ENCODE peak calls at places on chromosome 12, in ten cellular contexts. One of them, this sample, is unnamed.
A peak's percentile ranks its signal among the peaks of the same experiment; 100 is the strongest.

GRCh38 chr12:31232361-31232965 is 93.5 kb downstream of the SINHCAF start:
- DNase-seq in activated naive CD8-positive, alpha-beta T cell treated with anti-CD3 and anti-CD28 coated beads, Interleukin-2, amount 50 U/mL, for 24 hours: no peak
- DNase-seq in stomach: no peak
- DNase-seq in nephron progenitor cell: no peak
- DNase-seq in HEK293T: no peak
- DNase-seq in fibroblast of mammary gland: no peak
- DNase-seq in stimulated activated CD4-positive, alpha-beta T cell treated with anti-CD3 and anti-CD28 coated beads, TNF-alpha, amount 100 ng/mL, for 48 hours: no peak
- DNase-seq in EH: no peak
- DNase-seq in GDM1: no peak
- DNase-seq in SW 1271: no peak
- DNase-seq in this sample: no peak

GRCh38 chr12:92389466-92389865 is 243.8 kb upstream of the BTG1 start:
- DNase-seq in activated naive CD8-positive, alpha-beta T cell treated with anti-CD3 and anti-CD28 coated beads, Interleukin-2, amount 50 U/mL, for 24 hours: no peak
- DNase-seq in stomach: no peak
- DNase-seq in nephron progenitor cell: no peak
- DNase-seq in HEK293T: no peak
- DNase-seq in fibroblast of mammary gland: no peak
- DNase-seq in stimulated activated CD4-positive, alpha-beta T cell treated with anti-CD3 and anti-CD28 coated beads, TNF-alpha, amount 100 ng/mL, for 48 hours: no peak
- DNase-seq in EH: no peak
- DNase-seq in GDM1: no peak
- DNase-seq in SW 1271: no peak
- DNase-seq in this sample: no peak

GRCh38 chr12:130713581-130713991 is 2.5 kb downstream of the RIMBP2 start:
- DNase-seq in activated naive CD8-positive, alpha-beta T cell treated with anti-CD3 and anti-CD28 coated beads, Interleukin-2, amount 50 U/mL, for 24 hours: no peak
- DNase-seq in stomach: no peak
- DNase-seq in nephron progenitor cell: no peak
- DNase-seq in HEK293T: no peak
- DNase-seq in fibroblast of mammary gland: no peak
- DNase-seq in stimulated activated CD4-positive, alpha-beta T cell treated with anti-CD3 and anti-CD28 coated beads, TNF-alpha, amount 100 ng/mL, for 48 hours: no peak
- DNase-seq in EH: no peak
- DNase-seq in GDM1: no peak
- DNase-seq in SW 1271: no peak
- DNase-seq in this sample: peak; percentile 22

GRCh38 chr12:116924558-116925453 is 14.1 kb downstream of the FBXW8 start:
- DNase-seq in activated naive CD8-positive, alpha-beta T cell treated with anti-CD3 and anti-CD28 coated beads, Interleukin-2, amount 50 U/mL, for 24 hours: peak; percentile 47
- DNase-seq in stomach: no peak
- DNase-seq in nephron progenitor cell: no peak
- DNase-seq in HEK293T: no peak
- DNase-seq in fibroblast of mammary gland: peak; percentile 94
- DNase-seq in stimulated activated CD4-positive, alpha-beta T cell treated with anti-CD3 and anti-CD28 coated beads, TNF-alpha, amount 100 ng/mL, for 48 hours: peak; percentile 19
- DNase-seq in EH: peak; percentile 75
- DNase-seq in GDM1: peak; percentile 38
- DNase-seq in SW 1271: peak; percentile 16
- DNase-seq in this sample: no peak

GRCh38 chr12:113673524-113674238 is 202.0 kb upstream of the LHX5 start:
- DNase-seq in activated naive CD8-positive, alpha-beta T cell treated with anti-CD3 and anti-CD28 coated beads, Interleukin-2, amount 50 U/mL, for 24 hours: no peak
- DNase-seq in stomach: no peak
- DNase-seq in nephron progenitor cell: no peak
- DNase-seq in HEK293T: no peak
- DNase-seq in fibroblast of mammary gland: no peak
- DNase-seq in stimulated activated CD4-positive, alpha-beta T cell treated with anti-CD3 and anti-CD28 coated beads, TNF-alpha, amount 100 ng/mL, for 48 hours: no peak
- DNase-seq in EH: no peak
- DNase-seq in GDM1: no peak
- DNase-seq in SW 1271: no peak
- DNase-seq in this sample: no peak

GRCh38 chr12:85273411-85274075 is 6.5 kb upstream of the ALX1 start:
- DNase-seq in activated naive CD8-positive, alpha-beta T cell treated with anti-CD3 and anti-CD28 coated beads, Interleukin-2, amount 50 U/mL, for 24 hours: no peak
- DNase-seq in stomach: no peak
- DNase-seq in nephron progenitor cell: peak; percentile 9
- DNase-seq in HEK293T: no peak
- DNase-seq in fibroblast of mammary gland: no peak
- DNase-seq in stimulated activated CD4-positive, alpha-beta T cell treated with anti-CD3 and anti-CD28 coated beads, TNF-alpha, amount 100 ng/mL, for 48 hours: no peak
- DNase-seq in EH: no peak
- DNase-seq in GDM1: no peak
- DNase-seq in SW 1271: no peak
- DNase-seq in this sample: no peak

GRCh38 chr12:570237-570925 is 92.9 kb downstream of the NINJ2 start:
- DNase-seq in activated naive CD8-positive, alpha-beta T cell treated with anti-CD3 and anti-CD28 coated beads, Interleukin-2, amount 50 U/mL, for 24 hours: no peak
- DNase-seq in stomach: peak; percentile 77
- DNase-seq in nephron progenitor cell: peak; percentile 62
- DNase-seq in HEK293T: peak; percentile 37
- DNase-seq in fibroblast of mammary gland: peak; percentile 87
- DNase-seq in stimulated activated CD4-positive, alpha-beta T cell treated with anti-CD3 and anti-CD28 coated beads, TNF-alpha, amount 100 ng/mL, for 48 hours: no peak
- DNase-seq in EH: peak; percentile 92
- DNase-seq in GDM1: no peak
- DNase-seq in SW 1271: peak; percentile 85
- DNase-seq in this sample: peak; percentile 75

GRCh38 chr12:51683763-51684357 is 92.8 kb downstream of the SCN8A start:
- DNase-seq in activated naive CD8-positive, alpha-beta T cell treated with anti-CD3 and anti-CD28 coated beads, Interleukin-2, amount 50 U/mL, for 24 hours: no peak
- DNase-seq in stomach: peak; percentile 38
- DNase-seq in nephron progenitor cell: no peak
- DNase-seq in HEK293T: no peak
- DNase-seq in fibroblast of mammary gland: peak; percentile 68
- DNase-seq in stimulated activated CD4-positive, alpha-beta T cell treated with anti-CD3 and anti-CD28 coated beads, TNF-alpha, amount 100 ng/mL, for 48 hours: no peak
- DNase-seq in EH: peak; percentile 69
- DNase-seq in GDM1: no peak
- DNase-seq in SW 1271: no peak
- DNase-seq in this sample: no peak

GRCh38 chr12:97642906-97643305 is 180.3 kb downstream of the RMST start:
- DNase-seq in activated naive CD8-positive, alpha-beta T cell treated with anti-CD3 and anti-CD28 coated beads, Interleukin-2, amount 50 U/mL, for 24 hours: no peak
- DNase-seq in stomach: no peak
- DNase-seq in nephron progenitor cell: no peak
- DNase-seq in HEK293T: no peak
- DNase-seq in fibroblast of mammary gland: no peak
- DNase-seq in stimulated activated CD4-positive, alpha-beta T cell treated with anti-CD3 and anti-CD28 coated beads, TNF-alpha, amount 100 ng/mL, for 48 hours: no peak
- DNase-seq in EH: no peak
- DNase-seq in GDM1: no peak
- DNase-seq in SW 1271: no peak
- DNase-seq in this sample: no peak

GRCh38 chr12:123671876-123672275 is 963 bp downstream of the TCTN2 start:
- DNase-seq in activated naive CD8-positive, alpha-beta T cell treated with anti-CD3 and anti-CD28 coated beads, Interleukin-2, amount 50 U/mL, for 24 hours: no peak
- DNase-seq in stomach: no peak
- DNase-seq in nephron progenitor cell: no peak
- DNase-seq in HEK293T: no peak
- DNase-seq in fibroblast of mammary gland: peak; percentile 64
- DNase-seq in stimulated activated CD4-positive, alpha-beta T cell treated with anti-CD3 and anti-CD28 coated beads, TNF-alpha, amount 100 ng/mL, for 48 hours: no peak
- DNase-seq in EH: peak; percentile 15
- DNase-seq in GDM1: no peak
- DNase-seq in SW 1271: no peak
- DNase-seq in this sample: no peak

GRCh38 chr12:57110189-57111045 is 745 bp downstream of the STAT6 start:
- DNase-seq in activated naive CD8-positive, alpha-beta T cell treated with anti-CD3 and anti-CD28 coated beads, Interleukin-2, amount 50 U/mL, for 24 hours: peak; percentile 84
- DNase-seq in stomach: peak; percentile 68
- DNase-seq in nephron progenitor cell: peak; percentile 83
- DNase-seq in HEK293T: peak; percentile 61
- DNase-seq in fibroblast of mammary gland: peak; percentile 40
- DNase-seq in stimulated activated CD4-positive, alpha-beta T cell treated with anti-CD3 and anti-CD28 coated beads, TNF-alpha, amount 100 ng/mL, for 48 hours: peak; percentile 48
- DNase-seq in EH: peak; percentile 82
- DNase-seq in GDM1: peak; percentile 27
- DNase-seq in SW 1271: no peak
- DNase-seq in this sample: peak; percentile 86

GRCh38 chr12:104501641-104502040 is 44.9 kb downstream of the CHST11 start:
- DNase-seq in activated naive CD8-positive, alpha-beta T cell treated with anti-CD3 and anti-CD28 coated beads, Interleukin-2, amount 50 U/mL, for 24 hours: peak; percentile 38
- DNase-seq in stomach: no peak
- DNase-seq in nephron progenitor cell: no peak
- DNase-seq in HEK293T: no peak
- DNase-seq in fibroblast of mammary gland: no peak
- DNase-seq in stimulated activated CD4-positive, alpha-beta T cell treated with anti-CD3 and anti-CD28 coated beads, TNF-alpha, amount 100 ng/mL, for 48 hours: no peak
- DNase-seq in EH: no peak
- DNase-seq in GDM1: no peak
- DNase-seq in SW 1271: no peak
- DNase-seq in this sample: no peak

This sample was measured in testis.